ENCODE peak calls at places on chromosomes 2 and 18, in four cellular contexts. W, K, N and H are unnamed samples.

GRCh38 chr2:46294185-46294836 is 2.9 kb upstream of the EPAS1 start:
- DNase-seq in W (no peak), K (no peak), N (no peak), H (peak)

GRCh38 chr18:30271716-30272115 is 770.8 kb downstream of the DSC3 start:
- DNase-seq in W (no peak), K (no peak), N (no peak), H (peak)

GRCh38 chr2:138536302-138536701 is 34.7 kb downstream of the SPOPL start:
- DNase-seq in W (peak), K (no peak), N (no peak), H (peak)

GRCh38 chr2:227325824-227326195 is 759 bp downstream of the MFF start:
- DNase-seq in W (peak), K (no peak), N (no peak), H (peak)

GRCh38 chr2:38650012-38650411 is 15.9 kb upstream of the GALM start:
- DNase-seq in W (no peak), K (no peak), N (no peak), H (no peak)

GRCh38 chr2:109395487-109396337 is 218.1 kb downstream of the SEPTIN10 start:
- DNase-seq in W (no peak), K (no peak), N (no peak), H (no peak)

GRCh38 chr2:113324684-113325160 is 46.0 kb upstream of the PAX8 start:
- DNase-seq in W (peak), K (peak), N (no peak), H (peak)

GRCh38 chr2:234128606-234129005 is 78.1 kb downstream of the SPP2 start:
- DNase-seq in W (no peak), K (no peak), N (no peak), H (no peak)

GRCh38 chr2:132416080-132416911 is at the start of gene GPR39:
- DNase-seq in W (peak), K (no peak), N (peak), H (peak)

GRCh38 chr18:76955529-76956170 is 133.3 kb downstream of the ZNF236 start:
- DNase-seq in W (no peak), K (no peak), N (no peak), H (no peak)

GRCh38 chr2:194385376-194385775 is 1271.7 kb upstream of the SLC39A10 start:
- DNase-seq in W (no peak), K (no peak), N (no peak), H (no peak)

GRCh38 chr18:79543861-79544385 is 135.7 kb upstream of the CTDP1 start:
- DNase-seq in W (no peak), K (no peak), N (no peak), H (no peak)

GRCh38 chr2:96663177-96663576 is 20.6 kb downstream of the FER1L5 start:
- DNase-seq in W (no peak), K (no peak), N (no peak), H (no peak)

GRCh38 chr2:171741189-171741588 is 53.9 kb downstream of the DYNC1I2 start:
- DNase-seq in W (peak), K (no peak), N (no peak), H (no peak)

GRCh38 chr2:148615446-148615845 is 29.1 kb upstream of the EPC2 start:
- DNase-seq in W (no peak), K (no peak), N (no peak), H (no peak)

GRCh38 chr2:113711857-113712256 is 44.6 kb downstream of the SLC35F5 start:
- DNase-seq in W (no peak), K (no peak), N (no peak), H (no peak)

GRCh38 chr18:55510809-55511208 is 77.2 kb downstream of the TCF4 start:
- DNase-seq in W (peak), K (no peak), N (no peak), H (no peak)

GRCh38 chr2:135742307-135742838 is 718 bp downstream of the UBXN4 start:
- DNase-seq in W (peak), K (no peak), N (no peak), H (peak)

GRCh38 chr2:172996387-172996961 is 79.2 kb upstream of the MAP3K20 start:
- DNase-seq in W (peak), K (no peak), N (no peak), H (peak)

GRCh38 chr2:207290833-207291232 is 125.1 kb upstream of the KLF7 start:
- DNase-seq in W (no peak), K (no peak), N (no peak), H (no peak)

GRCh38 chr2:220259656-220260055 is 632.2 kb downstream of the SLC4A3 start:
- DNase-seq in W (no peak), K (no peak), N (no peak), H (no peak)